ENCODE peak calls at places on chromosomes 2 and 18, in eight cellular contexts. One of them, this sample, is unnamed.

GRCh38 chr2:52933878-52934277 is 833.7 kb upstream of the CHAC2 start:
- DNase-seq in transverse colon: no peak
- DNase-seq in ovary: no peak
- DNase-seq in breast epithelium: no peak
- DNase-seq in A549: no peak
- DNase-seq in sigmoid colon: no peak
- DNase-seq in NB4: no peak
- DNase-seq in esophagus muscularis mucosa: no peak
- DNase-seq in this sample: no peak

GRCh38 chr18:44796505-44797198 is 116.0 kb downstream of the SETBP1 start:
- DNase-seq in ovary: no peak
- DNase-seq in transverse colon: no peak
- DNase-seq in breast epithelium: no peak
- DNase-seq in sigmoid colon: no peak
- DNase-seq in NB4: no peak
- DNase-seq in A549: no peak
- DNase-seq in esophagus muscularis mucosa: no peak
- DNase-seq in this sample: peak; percentile 41

GRCh38 chr18:63889641-63890040 is 2.1 kb downstream of the SERPINB2 start:
- DNase-seq in transverse colon: no peak
- DNase-seq in A549: no peak
- DNase-seq in NB4: peak; percentile 49
- DNase-seq in sigmoid colon: no peak
- DNase-seq in ovary: no peak
- DNase-seq in breast epithelium: no peak
- DNase-seq in esophagus muscularis mucosa: no peak
- DNase-seq in this sample: no peak

GRCh38 chr2:180943275-180943674 is 37.1 kb upstream of the UBE2E3 start:
- DNase-seq in NB4: no peak
- DNase-seq in sigmoid colon: no peak
- DNase-seq in ovary: no peak
- DNase-seq in A549: no peak
- DNase-seq in breast epithelium: no peak
- DNase-seq in transverse colon: no peak
- DNase-seq in esophagus muscularis mucosa: no peak
- DNase-seq in this sample: no peak

GRCh38 chr2:62871506-62871905 is 166.0 kb downstream of the EHBP1 start:
- DNase-seq in breast epithelium: no peak
- DNase-seq in ovary: no peak
- DNase-seq in sigmoid colon: no peak
- DNase-seq in transverse colon: no peak
- DNase-seq in esophagus muscularis mucosa: no peak
- DNase-seq in NB4: no peak
- DNase-seq in A549: no peak
- DNase-seq in this sample: no peak

GRCh38 chr2:232393556-232393955 is 13.1 kb upstream of the ALPG start:
- DNase-seq in sigmoid colon: no peak
- DNase-seq in esophagus muscularis mucosa: no peak
- DNase-seq in NB4: no peak
- DNase-seq in transverse colon: no peak
- DNase-seq in A549: no peak
- DNase-seq in ovary: no peak
- DNase-seq in breast epithelium: no peak
- DNase-seq in this sample: no peak

GRCh38 chr2:221350621-221351020 is 221.5 kb downstream of the EPHA4 start:
- DNase-seq in transverse colon: no peak
- DNase-seq in sigmoid colon: no peak
- DNase-seq in A549: no peak
- DNase-seq in breast epithelium: no peak
- DNase-seq in esophagus muscularis mucosa: no peak
- DNase-seq in ovary: no peak
- DNase-seq in NB4: no peak
- DNase-seq in this sample: peak; percentile 14

GRCh38 chr2:145383961-145384360 is 864.0 kb upstream of the ZEB2 start:
- DNase-seq in transverse colon: no peak
- DNase-seq in A549: no peak
- DNase-seq in ovary: no peak
- DNase-seq in sigmoid colon: no peak
- DNase-seq in esophagus muscularis mucosa: no peak
- DNase-seq in breast epithelium: no peak
- DNase-seq in NB4: no peak
- DNase-seq in this sample: no peak

GRCh38 chr2:88554189-88554588 is 73.1 kb downstream of the EIF2AK3 start:
- DNase-seq in sigmoid colon: no peak
- DNase-seq in esophagus muscularis mucosa: no peak
- DNase-seq in transverse colon: no peak
- DNase-seq in A549: no peak
- DNase-seq in ovary: no peak
- DNase-seq in breast epithelium: no peak
- DNase-seq in NB4: peak; percentile 8
- DNase-seq in this sample: no peak

GRCh38 chr2:42156756-42157155 is 12.4 kb upstream of the EML4 start:
- DNase-seq in ovary: no peak
- DNase-seq in A549: no peak
- DNase-seq in breast epithelium: no peak
- DNase-seq in NB4: no peak
- DNase-seq in esophagus muscularis mucosa: no peak
- DNase-seq in sigmoid colon: no peak
- DNase-seq in transverse colon: no peak
- DNase-seq in this sample: no peak

GRCh38 chr2:119383410-119384140 is 16.8 kb downstream of the DBI start:
- DNase-seq in ovary: no peak
- DNase-seq in esophagus muscularis mucosa: no peak
- DNase-seq in transverse colon: no peak
- DNase-seq in A549: no peak
- DNase-seq in breast epithelium: peak; percentile 73
- DNase-seq in sigmoid colon: no peak
- DNase-seq in NB4: no peak
- DNase-seq in this sample: peak; percentile 82

GRCh38 chr2:204669386-204669785 is 124.1 kb downstream of the PARD3B start:
- DNase-seq in esophagus muscularis mucosa: no peak
- DNase-seq in breast epithelium: no peak
- DNase-seq in A549: no peak
- DNase-seq in transverse colon: no peak
- DNase-seq in NB4: no peak
- DNase-seq in sigmoid colon: no peak
- DNase-seq in ovary: no peak
- DNase-seq in this sample: no peak

GRCh38 chr2:186125625-186126024 is 360.4 kb upstream of the ZC3H15 start:
- DNase-seq in transverse colon: no peak
- DNase-seq in sigmoid colon: no peak
- DNase-seq in esophagus muscularis mucosa: no peak
- DNase-seq in A549: no peak
- DNase-seq in NB4: no peak
- DNase-seq in ovary: no peak
- DNase-seq in breast epithelium: no peak
- DNase-seq in this sample: no peak

GRCh38 chr18:48419268-48420022 is 10.3 kb upstream of the ZBTB7C start:
- DNase-seq in NB4: no peak
- DNase-seq in ovary: no peak
- DNase-seq in sigmoid colon: no peak
- DNase-seq in transverse colon: no peak
- DNase-seq in A549: no peak
- DNase-seq in esophagus muscularis mucosa: no peak
- DNase-seq in breast epithelium: no peak
- DNase-seq in this sample: no peak

GRCh38 chr2:39547811-39548719 is 111.0 kb upstream of the MAP4K3 start:
- DNase-seq in NB4: no peak
- DNase-seq in esophagus muscularis mucosa: peak; percentile 39
- DNase-seq in breast epithelium: no peak
- DNase-seq in transverse colon: no peak
- DNase-seq in sigmoid colon: no peak
- DNase-seq in ovary: no peak
- DNase-seq in A549: no peak
- DNase-seq in this sample: no peak

GRCh38 chr18:61400016-61400630 is 66.9 kb downstream of the CDH20 start:
- DNase-seq in sigmoid colon: no peak
- DNase-seq in transverse colon: no peak
- DNase-seq in A549: no peak
- DNase-seq in NB4: no peak
- DNase-seq in esophagus muscularis mucosa: no peak
- DNase-seq in ovary: no peak
- DNase-seq in breast epithelium: no peak
- DNase-seq in this sample: no peak

GRCh38 chr2:99960724-99961566 is 181.4 kb downstream of the AFF3 start:
- DNase-seq in transverse colon: no peak
- DNase-seq in esophagus muscularis mucosa: peak; percentile 81
- DNase-seq in breast epithelium: no peak
- DNase-seq in ovary: peak; percentile 19
- DNase-seq in sigmoid colon: no peak
- DNase-seq in A549: no peak
- DNase-seq in NB4: no peak
- DNase-seq in this sample: peak; percentile 13

GRCh38 chr2:119377266-119377972 is 10.6 kb downstream of the DBI start:
- DNase-seq in NB4: peak; percentile 94
- DNase-seq in A549: no peak
- DNase-seq in breast epithelium: no peak
- DNase-seq in sigmoid colon: no peak
- DNase-seq in ovary: no peak
- DNase-seq in transverse colon: no peak
- DNase-seq in esophagus muscularis mucosa: peak; percentile 81
- DNase-seq in this sample: no peak

DNA sequence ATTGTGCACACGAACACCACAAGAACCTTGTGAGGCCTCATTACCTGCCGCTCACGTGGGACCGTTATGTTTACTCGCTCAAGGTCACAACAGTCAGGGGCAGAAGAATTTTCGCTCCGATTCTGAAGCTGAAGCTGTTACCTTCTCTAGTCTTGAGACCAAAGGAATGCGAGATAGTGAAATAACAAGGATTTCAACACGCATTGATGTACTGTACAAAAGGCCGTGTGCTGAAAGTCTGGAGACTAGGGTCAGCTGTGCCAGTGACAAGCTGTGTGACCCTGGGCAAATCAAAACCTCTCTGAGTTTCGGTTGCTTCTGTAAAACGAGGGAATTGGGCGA is 583 bp downstream of the NEMP2 start:
- DNase-seq in transverse colon: no peak
- DNase-seq in ovary: no peak
- DNase-seq in NB4: peak; percentile 66
- DNase-seq in esophagus muscularis mucosa: no peak
- DNase-seq in sigmoid colon: no peak
- DNase-seq in breast epithelium: no peak
- DNase-seq in A549: peak; percentile 10
- DNase-seq in this sample: peak; percentile 34
- TF ChIP-seq POLR2A in transverse colon: no peak
- TF ChIP-seq POLR2A in ovary: no peak
- TF ChIP-seq POLR2A in NB4: no peak
- TF ChIP-seq POLR2A in esophagus muscularis mucosa: no peak
- TF ChIP-seq POLR2A in sigmoid colon: no peak
- TF ChIP-seq POLR2A in breast epithelium: no peak
- TF ChIP-seq POLR2A in A549: no peak
- TF ChIP-seq POLR2A in this sample: no peak

GRCh38 chr2:105768961-105769452 is 24.3 kb downstream of the NCK2 start:
- DNase-seq in ovary: no peak
- DNase-seq in sigmoid colon: no peak
- DNase-seq in breast epithelium: no peak
- DNase-seq in A549: no peak
- DNase-seq in esophagus muscularis mucosa: no peak
- DNase-seq in transverse colon: no peak
- DNase-seq in NB4: no peak
- DNase-seq in this sample: no peak

GRCh38 chr2:105770162-105770561 is 25.4 kb downstream of the NCK2 start:
- DNase-seq in sigmoid colon: no peak
- DNase-seq in ovary: no peak
- DNase-seq in transverse colon: no peak
- DNase-seq in A549: no peak
- DNase-seq in breast epithelium: no peak
- DNase-seq in NB4: no peak
- DNase-seq in esophagus muscularis mucosa: no peak
- DNase-seq in this sample: no peak

GRCh38 chr2:105771841-105772240 is 27.1 kb downstream of the NCK2 start:
- DNase-seq in transverse colon: no peak
- DNase-seq in A549: no peak
- DNase-seq in NB4: no peak
- DNase-seq in breast epithelium: no peak
- DNase-seq in esophagus muscularis mucosa: no peak
- DNase-seq in sigmoid colon: no peak
- DNase-seq in ovary: no peak
- DNase-seq in this sample: no peak

GRCh38 chr2:105768176-105768575 is 23.5 kb downstream of the NCK2 start:
- DNase-seq in esophagus muscularis mucosa: no peak
- DNase-seq in ovary: no peak
- DNase-seq in transverse colon: no peak
- DNase-seq in A549: no peak
- DNase-seq in NB4: no peak
- DNase-seq in sigmoid colon: no peak
- DNase-seq in breast epithelium: no peak
- DNase-seq in this sample: no peak

GRCh38 chr2:105769504-105769903 is 24.8 kb downstream of the NCK2 start:
- DNase-seq in breast epithelium: no peak
- DNase-seq in esophagus muscularis mucosa: no peak
- DNase-seq in transverse colon: no peak
- DNase-seq in NB4: no peak
- DNase-seq in sigmoid colon: no peak
- DNase-seq in ovary: no peak
- DNase-seq in A549: no peak
- DNase-seq in this sample: no peak
- TF ChIP-seq CTCF in breast epithelium: no peak
- TF ChIP-seq CTCF in esophagus muscularis mucosa: no peak
- TF ChIP-seq CTCF in transverse colon: no peak
- TF ChIP-seq CTCF in NB4: peak; percentile 11
- TF ChIP-seq CTCF in sigmoid colon: no peak
- TF ChIP-seq CTCF in ovary: no peak
- TF ChIP-seq CTCF in A549: no peak
- TF ChIP-seq CTCF in this sample: peak; percentile 5

DNA sequence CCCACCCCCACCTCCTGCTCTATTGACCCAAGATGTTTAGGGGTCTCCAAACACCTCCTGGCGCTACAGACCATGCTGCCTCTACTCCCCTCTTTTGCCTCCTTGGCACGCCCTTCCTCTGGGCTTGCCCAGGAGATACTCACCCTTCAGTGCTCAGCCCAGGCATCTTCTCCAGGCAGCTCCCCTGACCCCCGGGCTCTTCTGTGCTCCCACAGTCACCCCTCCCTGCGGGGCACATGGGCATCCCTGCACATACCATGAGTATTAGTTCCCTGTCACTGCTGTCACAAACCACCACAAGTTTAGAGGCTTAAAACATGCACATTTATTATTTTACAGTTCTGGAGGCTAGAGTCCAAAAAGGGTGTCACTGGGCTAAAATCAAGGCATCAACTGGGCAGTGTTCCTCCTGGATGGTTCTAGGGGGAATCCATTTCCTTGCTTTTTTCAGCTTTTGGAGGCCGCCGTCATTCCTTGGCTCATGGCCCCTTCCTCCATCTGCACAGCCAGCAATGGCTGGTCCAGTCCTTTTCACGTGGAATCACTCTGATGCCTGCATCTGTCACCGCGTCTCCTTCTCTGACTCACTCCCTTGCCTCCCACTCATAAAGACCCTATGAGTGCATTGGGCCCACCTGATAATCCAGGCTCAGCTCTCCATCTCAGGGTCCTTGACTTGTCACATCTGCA is 230.4 kb upstream of the COPS8 start:
- DNase-seq in sigmoid colon: peak; percentile 38
- DNase-seq in A549: no peak
- DNase-seq in NB4: no peak
- DNase-seq in breast epithelium: no peak
- DNase-seq in transverse colon: no peak
- DNase-seq in ovary: no peak
- DNase-seq in esophagus muscularis mucosa: no peak
- DNase-seq in this sample: peak; percentile 1
- TF ChIP-seq POLR2A in sigmoid colon: no peak
- TF ChIP-seq POLR2A in A549: no peak
- TF ChIP-seq POLR2A in NB4: no peak
- TF ChIP-seq POLR2A in breast epithelium: no peak
- TF ChIP-seq POLR2A in transverse colon: no peak
- TF ChIP-seq POLR2A in ovary: no peak
- TF ChIP-seq POLR2A in esophagus muscularis mucosa: no peak
- TF ChIP-seq POLR2A in this sample: no peak

GRCh38 chr18:51537487-51537886 is 340.0 kb upstream of the MEX3C start:
- DNase-seq in transverse colon: peak; percentile 19
- DNase-seq in A549: no peak
- DNase-seq in esophagus muscularis mucosa: no peak
- DNase-seq in breast epithelium: no peak
- DNase-seq in ovary: no peak
- DNase-seq in sigmoid colon: no peak
- DNase-seq in NB4: peak; percentile 60
- DNase-seq in this sample: peak; percentile 60
- TF ChIP-seq CTCF in transverse colon: no peak
- TF ChIP-seq CTCF in A549: no peak
- TF ChIP-seq CTCF in esophagus muscularis mucosa: no peak
- TF ChIP-seq CTCF in breast epithelium: no peak
- TF ChIP-seq CTCF in ovary: no peak
- TF ChIP-seq CTCF in sigmoid colon: no peak
- TF ChIP-seq CTCF in NB4: peak; percentile 12
- TF ChIP-seq CTCF in this sample: no peak